ENCODE peak calls at places on chromosomes 13 and 19, in four cellular contexts. L is WTC11, M is K562, N is GM12878. O is an unnamed sample.

GRCh38 chr19:2201473-2202148 is 34.5 kb downstream of the PLEKHJ1 start:
- DNase-seq in L (no peak), M (no peak), N (no peak), O (no peak)

GRCh38 chr19:29772696-29773095 is 39.1 kb upstream of the CCNE1 start:
- DNase-seq in L (no peak), M (no peak), N (no peak), O (no peak)

GRCh38 chr19:38617764-38618589 is at the start of gene MAP4K1:
- DNase-seq in L (peak), M (no peak), N (peak), O (no peak)

GRCh38 chr19:38852231-38853044 is 2.7 kb upstream of the HNRNPL start:
- DNase-seq in L (peak), M (no peak), N (no peak), O (peak)

GRCh38 chr19:34480971-34481821 is at the start of gene WTIP:
- DNase-seq in L (peak), M (no peak), N (no peak), O (peak)

GRCh38 chr19:4103073-4103418 is 20.9 kb downstream of the MAP2K2 start:
- DNase-seq in L (no peak), M (peak), N (no peak), O (no peak)

GRCh38 chr13:67100723-67101122 is 129.4 kb downstream of the PCDH9 start:
- DNase-seq in L (no peak), M (no peak), N (no peak), O (no peak)

GRCh38 chr19:30666301-30666803 is 294.2 kb downstream of the ZNF536 start:
- DNase-seq in L (peak), M (peak), N (no peak), O (peak)

GRCh38 chr19:56350416-56351045 is 35.9 kb upstream of the ZSCAN5A start:
- DNase-seq in L (peak), M (peak), N (peak), O (peak)

GRCh38 chr13:73722120-73722519 is 412.1 kb downstream of the KLF12 start:
- DNase-seq in L (no peak), M (no peak), N (peak), O (peak)

GRCh38 chr13:32528358-32528757 is 10.2 kb downstream of the N4BP2L2 start:
- DNase-seq in L (no peak), M (no peak), N (no peak), O (no peak)

GRCh38 chr19:36851898-36852297 is 1.2 kb downstream of the ZNF345 start:
- DNase-seq in L (no peak), M (no peak), N (no peak), O (no peak)

GRCh38 chr19:7337380-7338194 is 11.2 kb upstream of the ARHGEF18 start:
- DNase-seq in L (no peak), M (no peak), N (peak), O (no peak)

GRCh38 chr13:61700663-61701062 is 285.0 kb upstream of the PCDH20 start:
- DNase-seq in L (no peak), M (no peak), N (no peak), O (no peak)

GRCh38 chr13:112972867-112973576 is 4.0 kb downstream of the MCF2L start:
- DNase-seq in L (no peak), M (no peak), N (no peak), O (no peak)

GRCh38 chr19:46601318-46602224 is at the start of gene CALM3:
- DNase-seq in L (no peak), M (peak), N (no peak), O (peak)

DNA sequence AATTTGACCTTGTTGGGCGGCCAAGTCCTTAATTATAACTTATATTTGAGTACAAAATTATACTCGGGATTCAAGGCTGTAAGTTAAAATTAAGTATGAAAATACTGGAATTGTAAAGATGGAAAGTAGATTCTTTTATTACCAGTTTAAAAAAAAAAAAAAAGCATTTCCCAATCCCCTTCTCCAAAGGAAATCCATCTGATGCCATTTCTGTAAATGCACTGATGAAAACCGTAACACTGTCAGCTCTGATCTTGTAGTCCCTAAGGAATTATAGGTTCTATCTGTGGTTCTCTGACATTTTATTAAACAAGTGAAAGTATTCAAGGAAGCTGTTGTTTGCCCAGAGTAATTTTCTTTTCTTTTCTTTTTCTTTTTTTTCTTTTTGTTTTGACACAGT is 41.6 kb upstream of the HNRNPA1L2 start:
- DNase-seq in L (no peak), M (no peak), N (no peak), O (no peak)
- TF ChIP-seq USF1 in L (no peak), M (no peak), N (no peak), O (no peak)

GRCh38 chr19:41565384-41565730 is 10.6 kb upstream of the CEACAM21 start:
- DNase-seq in L (peak), M (no peak), N (no peak), O (no peak)

GRCh38 chr19:41570639-41571112 is 5.3 kb upstream of the CEACAM21 start:
- DNase-seq in L (peak), M (peak), N (no peak), O (peak)

GRCh38 chr19:41569481-41570150 is 6.3 kb upstream of the CEACAM21 start:
- DNase-seq in L (no peak), M (no peak), N (no peak), O (no peak)

GRCh38 chr19:41564515-41565383 is 11.2 kb upstream of the CEACAM21 start:
- DNase-seq in L (peak), M (no peak), N (no peak), O (peak)

DNA sequence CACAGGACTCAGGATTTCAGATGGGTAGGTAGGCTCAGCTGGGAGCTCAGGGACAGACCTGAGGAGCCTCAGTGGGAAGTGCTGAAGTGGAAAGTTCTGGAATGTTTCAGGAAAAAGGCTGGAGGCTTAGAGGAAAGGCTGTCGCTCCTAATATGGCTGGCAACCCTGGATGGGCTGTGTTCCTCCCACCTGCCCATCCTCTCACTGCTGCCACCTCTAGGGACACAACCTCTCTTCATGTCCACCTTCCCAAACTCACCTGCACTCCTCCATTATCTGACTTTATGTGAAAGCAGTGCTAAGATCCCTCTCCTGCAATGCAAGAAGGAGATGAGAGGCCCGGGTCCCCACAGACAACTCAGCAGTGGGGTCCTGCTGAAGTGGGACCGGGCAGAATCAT is 5.8 kb upstream of the CEACAM21 start:
- DNase-seq in L (no peak), M (no peak), N (no peak), O (no peak)
- TF ChIP-seq CTCF in L (no peak), M (no peak), N (no peak), O (no peak)

GRCh38 chr19:14381689-14382474 is 638 bp downstream of the ADGRE5 start:
- DNase-seq in L (no peak), M (peak), N (no peak), O (no peak)

GRCh38 chr19:14378890-14379289 is 2.4 kb upstream of the ADGRE5 start:
- DNase-seq in L (no peak), M (no peak), N (no peak), O (peak)

GRCh38 chr19:14385492-14385891 is 4.2 kb downstream of the ADGRE5 start:
- DNase-seq in L (no peak), M (peak), N (no peak), O (no peak)

GRCh38 chr19:14383556-14383897 is 2.3 kb downstream of the ADGRE5 start:
- DNase-seq in L (no peak), M (no peak), N (no peak), O (no peak)

GRCh38 chr19:14383898-14384669 is 2.8 kb downstream of the ADGRE5 start:
- DNase-seq in L (no peak), M (peak), N (no peak), O (no peak)
- TF ChIP-seq USF1 in L (no peak), M (no peak), N (no peak), O (no peak)

GRCh38 chr19:12792048-12792852 is 964 bp downstream of the JUNB start:
- DNase-seq in L (peak), M (peak), N (no peak), O (peak)
- TF ChIP-seq CTCF in L (no peak), M (no peak), N (no peak), O (no peak)

GRCh38 chr13:39663508-39663907 is 8.0 kb downstream of the COG6 start:
- DNase-seq in L (no peak), M (no peak), N (no peak), O (no peak)

GRCh38 chr13:39663958-39664357 is 8.5 kb downstream of the COG6 start:
- DNase-seq in L (no peak), M (no peak), N (no peak), O (no peak)

DNA sequence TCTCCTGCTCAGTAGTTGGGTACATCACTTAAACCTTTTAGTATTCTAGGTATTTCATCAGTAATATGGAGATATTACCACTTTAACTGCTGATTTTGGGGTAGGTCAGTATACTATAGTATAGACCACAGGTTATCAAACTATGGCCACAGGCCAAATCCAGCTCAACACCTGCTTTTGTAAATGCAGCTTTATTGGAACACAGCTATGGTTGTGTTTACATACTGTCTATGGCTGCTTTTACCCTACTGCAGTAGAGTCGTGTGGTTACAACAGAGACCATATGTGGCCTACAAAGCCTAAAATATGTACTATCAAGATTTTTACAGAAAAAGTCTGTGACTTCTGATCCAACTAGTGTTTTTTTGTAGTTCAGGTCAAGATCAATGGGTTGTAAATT is 10.3 kb downstream of the COG6 start:
- DNase-seq in L (no peak), M (no peak), N (no peak), O (no peak)
- TF ChIP-seq USF1 in L (no peak), M (no peak), N (no peak), O (no peak)

DNA sequence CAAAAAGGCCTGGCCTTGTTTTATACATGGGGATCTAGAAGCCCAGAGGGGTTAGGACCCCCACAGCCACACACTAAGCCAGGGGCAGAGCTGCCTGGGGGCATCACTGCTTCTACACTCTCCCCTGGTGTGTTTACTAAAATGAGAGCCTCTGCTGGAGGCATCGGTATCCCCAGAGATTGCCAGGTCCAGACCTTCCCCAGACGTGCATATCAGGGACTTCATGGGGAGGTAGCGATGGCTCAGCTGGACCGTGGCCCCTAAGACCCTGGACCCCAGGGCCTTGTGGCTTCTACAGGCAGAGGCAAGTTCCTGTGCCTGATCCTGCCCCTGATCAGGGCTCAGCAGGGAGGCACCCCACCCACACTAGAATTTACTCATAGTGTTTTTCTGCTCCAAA is 13.5 kb downstream of the CLPTM1 start:
- DNase-seq in L (no peak), M (no peak), N (no peak), O (no peak)
- TF ChIP-seq CTCF in L (no peak), M (no peak), N (no peak), O (no peak)

GRCh38 chr19:21751379-21751778 is 16.0 kb downstream of the ZNF100 start:
- DNase-seq in L (no peak), M (no peak), N (no peak), O (no peak)
- TF ChIP-seq USF1 in L (no peak), M (no peak), N (no peak), O (no peak)

GRCh38 chr13:95652244-95652764 is 7.8 kb upstream of the DZIP1 start:
- DNase-seq in L (no peak), M (no peak), N (no peak), O (peak)
- TF ChIP-seq CTCF in L (no peak), M (no peak), N (no peak), O (no peak)

O was measured in SK-N-SH.